ENCODE peak calls at places on chromosomes 12 and 14, in ten cellular contexts. One of them, this sample, is unnamed.

GRCh38 chr12:8615206-8615605 is 2.5 kb upstream of the AICDA start:
- DNase-seq in GM12878: no peak
- DNase-seq in K562: no peak
- DNase-seq in GM23248: no peak
- DNase-seq in HepG2: no peak
- DNase-seq in MM.1S: no peak
- DNase-seq in HCT116: no peak
- DNase-seq in astrocyte: no peak
- DNase-seq in mammary epithelial cell: no peak
- DNase-seq in DND-41: no peak
- DNase-seq in this sample: no peak

GRCh38 chr12:2051700-2052625 is 824 bp upstream of the CACNA1C start:
- DNase-seq in GM12878: no peak
- DNase-seq in K562: no peak
- DNase-seq in GM23248: peak
- DNase-seq in HepG2: no peak
- DNase-seq in MM.1S: no peak
- DNase-seq in HCT116: no peak
- DNase-seq in astrocyte: no peak
- DNase-seq in mammary epithelial cell: no peak
- DNase-seq in DND-41: no peak
- DNase-seq in this sample: peak

GRCh38 chr12:65492997-65493892 is 214.8 kb downstream of the MSRB3 start:
- DNase-seq in GM12878: no peak
- DNase-seq in K562: no peak
- DNase-seq in GM23248: no peak
- DNase-seq in HepG2: no peak
- DNase-seq in MM.1S: no peak
- DNase-seq in HCT116: no peak
- DNase-seq in astrocyte: peak
- DNase-seq in mammary epithelial cell: no peak
- DNase-seq in DND-41: no peak
- DNase-seq in this sample: no peak

GRCh38 chr12:55724226-55724939 is 4.2 kb downstream of the RDH5 start:
- DNase-seq in GM12878: no peak
- DNase-seq in K562: peak
- DNase-seq in GM23248: peak
- DNase-seq in HepG2: peak
- DNase-seq in MM.1S: peak
- DNase-seq in HCT116: no peak
- DNase-seq in astrocyte: peak
- DNase-seq in mammary epithelial cell: peak
- DNase-seq in DND-41: peak
- DNase-seq in this sample: peak

GRCh38 chr14:79496701-79497100 is 714.6 kb downstream of the DIO2 start:
- DNase-seq in GM12878: no peak
- DNase-seq in K562: no peak
- DNase-seq in GM23248: no peak
- DNase-seq in HepG2: no peak
- DNase-seq in MM.1S: no peak
- DNase-seq in HCT116: no peak
- DNase-seq in astrocyte: no peak
- DNase-seq in mammary epithelial cell: no peak
- DNase-seq in DND-41: no peak
- DNase-seq in this sample: no peak

GRCh38 chr12:54287316-54288157 is 7.0 kb downstream of the HNRNPA1 start:
- DNase-seq in GM12878: no peak
- DNase-seq in K562: no peak
- DNase-seq in GM23248: peak
- DNase-seq in HepG2: no peak
- DNase-seq in MM.1S: no peak
- DNase-seq in HCT116: no peak
- DNase-seq in astrocyte: no peak
- DNase-seq in mammary epithelial cell: no peak
- DNase-seq in DND-41: no peak
- DNase-seq in this sample: no peak

GRCh38 chr12:3976351-3976938 is 103.2 kb upstream of the PARP11 start:
- DNase-seq in GM12878: no peak
- DNase-seq in K562: no peak
- DNase-seq in GM23248: no peak
- DNase-seq in HepG2: no peak
- DNase-seq in MM.1S: no peak
- DNase-seq in HCT116: no peak
- DNase-seq in astrocyte: no peak
- DNase-seq in mammary epithelial cell: no peak
- DNase-seq in DND-41: no peak
- DNase-seq in this sample: no peak

GRCh38 chr12:23949212-23950010 is at the start of gene SOX5:
- DNase-seq in GM12878: no peak
- DNase-seq in K562: peak
- DNase-seq in GM23248: peak
- DNase-seq in HepG2: peak
- DNase-seq in MM.1S: peak
- DNase-seq in HCT116: no peak
- DNase-seq in astrocyte: peak
- DNase-seq in mammary epithelial cell: no peak
- DNase-seq in DND-41: no peak
- DNase-seq in this sample: peak

GRCh38 chr14:53516261-53516774 is 363.2 kb upstream of the DDHD1 start:
- DNase-seq in GM12878: no peak
- DNase-seq in K562: no peak
- DNase-seq in GM23248: peak
- DNase-seq in HepG2: no peak
- DNase-seq in MM.1S: no peak
- DNase-seq in HCT116: no peak
- DNase-seq in astrocyte: peak
- DNase-seq in mammary epithelial cell: no peak
- DNase-seq in DND-41: no peak
- DNase-seq in this sample: no peak

GRCh38 chr14:88013750-88014349 is 8.9 kb downstream of the GPR65 start:
- DNase-seq in GM12878: no peak
- DNase-seq in K562: peak
- DNase-seq in GM23248: peak
- DNase-seq in HepG2: peak
- DNase-seq in MM.1S: peak
- DNase-seq in HCT116: peak
- DNase-seq in astrocyte: peak
- DNase-seq in mammary epithelial cell: peak
- DNase-seq in DND-41: no peak
- DNase-seq in this sample: peak

GRCh38 chr12:31967569-31967968 is 8.4 kb downstream of the RESF1 start:
- DNase-seq in GM12878: no peak
- DNase-seq in K562: peak
- DNase-seq in GM23248: no peak
- DNase-seq in HepG2: no peak
- DNase-seq in MM.1S: no peak
- DNase-seq in HCT116: no peak
- DNase-seq in astrocyte: no peak
- DNase-seq in mammary epithelial cell: no peak
- DNase-seq in DND-41: no peak
- DNase-seq in this sample: no peak

GRCh38 chr14:81273521-81273920 is 52.8 kb upstream of the GTF2A1 start:
- DNase-seq in GM12878: no peak
- DNase-seq in K562: no peak
- DNase-seq in GM23248: no peak
- DNase-seq in HepG2: no peak
- DNase-seq in MM.1S: no peak
- DNase-seq in HCT116: no peak
- DNase-seq in astrocyte: no peak
- DNase-seq in mammary epithelial cell: no peak
- DNase-seq in DND-41: no peak
- DNase-seq in this sample: peak

GRCh38 chr14:60249321-60250251 is 565 bp downstream of the PPM1A start:
- DNase-seq in GM12878: no peak
- DNase-seq in K562: peak
- DNase-seq in GM23248: peak
- DNase-seq in HepG2: peak
- DNase-seq in MM.1S: peak
- DNase-seq in HCT116: peak
- DNase-seq in astrocyte: peak
- DNase-seq in mammary epithelial cell: peak
- DNase-seq in DND-41: peak
- DNase-seq in this sample: peak

GRCh38 chr14:60736494-60736893 is 1.9 kb downstream of the MNAT1 start:
- DNase-seq in GM12878: no peak
- DNase-seq in K562: no peak
- DNase-seq in GM23248: peak
- DNase-seq in HepG2: peak
- DNase-seq in MM.1S: no peak
- DNase-seq in HCT116: no peak
- DNase-seq in astrocyte: peak
- DNase-seq in mammary epithelial cell: peak
- DNase-seq in DND-41: no peak
- DNase-seq in this sample: peak

GRCh38 chr12:132178801-132179401 is 34.6 kb downstream of the NOC4L start:
- DNase-seq in GM12878: no peak
- DNase-seq in K562: no peak
- DNase-seq in GM23248: no peak
- DNase-seq in HepG2: no peak
- DNase-seq in MM.1S: no peak
- DNase-seq in HCT116: no peak
- DNase-seq in astrocyte: no peak
- DNase-seq in mammary epithelial cell: no peak
- DNase-seq in DND-41: no peak
- DNase-seq in this sample: peak
- H3K4me2 ChIP-seq in GM12878: no peak
- H3K4me2 ChIP-seq in K562: no peak
- H3K4me2 ChIP-seq in GM23248: no peak
- H3K4me2 ChIP-seq in HepG2: no peak
- H3K4me2 ChIP-seq in MM.1S: no peak
- H3K4me2 ChIP-seq in HCT116: no peak
- H3K4me2 ChIP-seq in astrocyte: no peak
- H3K4me2 ChIP-seq in mammary epithelial cell: no peak
- H3K4me2 ChIP-seq in DND-41: peak
- H3K4me2 ChIP-seq in this sample: no peak

GRCh38 chr12:41683513-41683912 is 461.2 kb downstream of the GXYLT1 start:
- DNase-seq in GM12878: no peak
- DNase-seq in K562: no peak
- DNase-seq in GM23248: no peak
- DNase-seq in HepG2: no peak
- DNase-seq in MM.1S: no peak
- DNase-seq in HCT116: no peak
- DNase-seq in astrocyte: no peak
- DNase-seq in mammary epithelial cell: no peak
- DNase-seq in DND-41: no peak
- DNase-seq in this sample: no peak

GRCh38 chr12:41683023-41683422 is 461.7 kb downstream of the GXYLT1 start:
- DNase-seq in GM12878: no peak
- DNase-seq in K562: no peak
- DNase-seq in GM23248: no peak
- DNase-seq in HepG2: no peak
- DNase-seq in MM.1S: peak
- DNase-seq in HCT116: no peak
- DNase-seq in astrocyte: no peak
- DNase-seq in mammary epithelial cell: no peak
- DNase-seq in DND-41: no peak
- DNase-seq in this sample: no peak

GRCh38 chr12:41680155-41680554 is 464.5 kb downstream of the GXYLT1 start:
- DNase-seq in GM12878: no peak
- DNase-seq in K562: no peak
- DNase-seq in GM23248: no peak
- DNase-seq in HepG2: no peak
- DNase-seq in MM.1S: no peak
- DNase-seq in HCT116: no peak
- DNase-seq in astrocyte: no peak
- DNase-seq in mammary epithelial cell: no peak
- DNase-seq in DND-41: no peak
- DNase-seq in this sample: no peak

GRCh38 chr12:41684997-41685396 is 459.7 kb downstream of the GXYLT1 start:
- DNase-seq in GM12878: no peak
- DNase-seq in K562: no peak
- DNase-seq in GM23248: no peak
- DNase-seq in HepG2: no peak
- DNase-seq in MM.1S: no peak
- DNase-seq in HCT116: no peak
- DNase-seq in astrocyte: no peak
- DNase-seq in mammary epithelial cell: no peak
- DNase-seq in DND-41: no peak
- DNase-seq in this sample: no peak

GRCh38 chr12:41681898-41682297 is 462.8 kb downstream of the GXYLT1 start:
- DNase-seq in GM12878: no peak
- DNase-seq in K562: no peak
- DNase-seq in GM23248: no peak
- DNase-seq in HepG2: no peak
- DNase-seq in MM.1S: no peak
- DNase-seq in HCT116: no peak
- DNase-seq in astrocyte: no peak
- DNase-seq in mammary epithelial cell: no peak
- DNase-seq in DND-41: no peak
- DNase-seq in this sample: no peak
- H3K9ac ChIP-seq in GM12878: no peak
- H3K9ac ChIP-seq in K562: no peak
- H3K9ac ChIP-seq in GM23248: no peak
- H3K9ac ChIP-seq in HepG2: no peak
- H3K9ac ChIP-seq in MM.1S: no peak
- H3K9ac ChIP-seq in HCT116: no peak
- H3K9ac ChIP-seq in astrocyte: no peak
- H3K9ac ChIP-seq in mammary epithelial cell: no peak
- H3K9ac ChIP-seq in DND-41: no peak
- H3K9ac ChIP-seq in this sample: no peak

DNA sequence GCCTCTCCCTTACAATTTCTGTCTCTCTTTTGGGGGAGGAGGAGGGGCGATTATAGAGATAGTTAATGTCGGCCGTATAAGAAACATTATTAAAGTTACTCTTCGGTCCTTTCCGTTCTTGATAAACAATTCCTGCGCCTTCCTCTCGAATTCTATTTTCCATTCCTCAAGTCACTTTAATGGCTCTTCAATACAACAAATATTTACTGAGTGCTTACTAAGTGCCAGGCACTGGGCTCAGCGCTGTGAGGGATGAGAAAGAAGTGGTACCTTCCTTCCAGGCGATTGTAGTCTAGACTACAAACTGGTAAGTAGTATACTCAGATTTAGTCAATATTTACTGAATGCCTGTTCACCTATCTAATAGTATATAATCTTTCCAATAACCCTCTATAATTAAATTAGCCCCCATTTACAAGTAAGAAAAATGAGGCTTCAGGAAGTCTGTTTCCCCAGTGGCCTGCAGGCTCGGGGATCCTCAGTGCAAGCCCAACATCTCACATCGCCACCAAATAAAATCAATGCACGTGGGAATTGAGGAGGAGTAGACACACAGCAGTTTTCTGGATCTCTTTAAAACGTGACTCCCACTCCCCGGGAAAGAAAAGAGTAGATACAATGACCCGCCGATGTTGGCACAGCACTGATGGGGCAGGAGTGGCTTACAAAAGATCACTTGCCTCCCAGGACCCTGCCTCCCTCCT is 589 bp upstream of the ZNF219 start:
- DNase-seq in GM12878: no peak
- DNase-seq in K562: no peak
- DNase-seq in GM23248: no peak
- DNase-seq in HepG2: no peak
- DNase-seq in MM.1S: no peak
- DNase-seq in HCT116: no peak
- DNase-seq in astrocyte: no peak
- DNase-seq in mammary epithelial cell: no peak
- DNase-seq in DND-41: no peak
- DNase-seq in this sample: no peak
- TF ChIP-seq EZH2 in GM12878: no peak
- TF ChIP-seq EZH2 in K562: no peak
- TF ChIP-seq EZH2 in GM23248: no peak
- TF ChIP-seq EZH2 in HepG2: no peak
- TF ChIP-seq EZH2 in MM.1S: no peak
- TF ChIP-seq EZH2 in HCT116: no peak
- TF ChIP-seq EZH2 in astrocyte: peak
- TF ChIP-seq EZH2 in mammary epithelial cell: no peak
- TF ChIP-seq EZH2 in DND-41: no peak
- TF ChIP-seq EZH2 in this sample: no peak

GRCh38 chr12:110149104-110149660 is 25.0 kb downstream of the IFT81 start:
- DNase-seq in GM12878: peak
- DNase-seq in K562: no peak
- DNase-seq in GM23248: no peak
- DNase-seq in HepG2: no peak
- DNase-seq in MM.1S: peak
- DNase-seq in HCT116: no peak
- DNase-seq in astrocyte: no peak
- DNase-seq in mammary epithelial cell: no peak
- DNase-seq in DND-41: no peak
- DNase-seq in this sample: no peak
- H3K4me2 ChIP-seq in GM12878: no peak
- H3K4me2 ChIP-seq in K562: no peak
- H3K4me2 ChIP-seq in GM23248: no peak
- H3K4me2 ChIP-seq in HepG2: no peak
- H3K4me2 ChIP-seq in MM.1S: peak
- H3K4me2 ChIP-seq in HCT116: no peak
- H3K4me2 ChIP-seq in astrocyte: no peak
- H3K4me2 ChIP-seq in mammary epithelial cell: no peak
- H3K4me2 ChIP-seq in DND-41: no peak
- H3K4me2 ChIP-seq in this sample: no peak